ENCODE peak calls at places on chromosomes 13 and 19, in ten cellular contexts. One of them, this sample, is unnamed. For H3K4me1, the result is how much of the 10 kb centered on the place peaks cover.

GRCh38 chr19:3464797-3465235 is 15.5 kb downstream of the SMIM24 start:
- DNase-seq in left ventricle myocardium inferior: no peak
- DNase-seq in tibial nerve: no peak
- DNase-seq in pancreas: no peak
- DNase-seq in aorta: peak
- DNase-seq in body of pancreas: no peak
- DNase-seq in psoas muscle: no peak
- DNase-seq in CD8-positive, alpha-beta T cell: no peak
- DNase-seq in naive thymus-derived CD4-positive, alpha-beta T cell: no peak
- DNase-seq in uterus: peak
- DNase-seq in this sample: no peak

GRCh38 chr13:112428704-112429103 is 52.5 kb downstream of the SPACA7 start:
- DNase-seq in left ventricle myocardium inferior: no peak
- DNase-seq in tibial nerve: no peak
- DNase-seq in pancreas: no peak
- DNase-seq in aorta: no peak
- DNase-seq in body of pancreas: no peak
- DNase-seq in psoas muscle: no peak
- DNase-seq in CD8-positive, alpha-beta T cell: no peak
- DNase-seq in naive thymus-derived CD4-positive, alpha-beta T cell: no peak
- DNase-seq in uterus: no peak
- DNase-seq in this sample: no peak

GRCh38 chr13:39943711-39944110 is 288.2 kb downstream of the COG6 start:
- DNase-seq in left ventricle myocardium inferior: no peak
- DNase-seq in tibial nerve: no peak
- DNase-seq in pancreas: no peak
- DNase-seq in aorta: no peak
- DNase-seq in body of pancreas: no peak
- DNase-seq in psoas muscle: no peak
- DNase-seq in CD8-positive, alpha-beta T cell: no peak
- DNase-seq in naive thymus-derived CD4-positive, alpha-beta T cell: no peak
- DNase-seq in uterus: no peak
- DNase-seq in this sample: no peak

GRCh38 chr13:113152894-113153809 is 5.3 kb upstream of the PROZ start:
- DNase-seq in left ventricle myocardium inferior: peak
- DNase-seq in tibial nerve: peak
- DNase-seq in pancreas: peak
- DNase-seq in aorta: no peak
- DNase-seq in body of pancreas: peak
- DNase-seq in psoas muscle: peak
- DNase-seq in CD8-positive, alpha-beta T cell: no peak
- DNase-seq in naive thymus-derived CD4-positive, alpha-beta T cell: no peak
- DNase-seq in uterus: peak
- DNase-seq in this sample: peak

GRCh38 chr13:35470671-35471465 is 5.6 kb downstream of the MAB21L1 start:
- DNase-seq in left ventricle myocardium inferior: peak
- DNase-seq in tibial nerve: peak
- DNase-seq in pancreas: peak
- DNase-seq in aorta: peak
- DNase-seq in body of pancreas: no peak
- DNase-seq in psoas muscle: peak
- DNase-seq in CD8-positive, alpha-beta T cell: no peak
- DNase-seq in naive thymus-derived CD4-positive, alpha-beta T cell: no peak
- DNase-seq in uterus: peak
- DNase-seq in this sample: peak

GRCh38 chr13:67966065-67966464 is 735.9 kb upstream of the PCDH9 start:
- DNase-seq in left ventricle myocardium inferior: no peak
- DNase-seq in tibial nerve: no peak
- DNase-seq in pancreas: no peak
- DNase-seq in aorta: no peak
- DNase-seq in body of pancreas: no peak
- DNase-seq in psoas muscle: no peak
- DNase-seq in CD8-positive, alpha-beta T cell: no peak
- DNase-seq in naive thymus-derived CD4-positive, alpha-beta T cell: no peak
- DNase-seq in uterus: no peak
- DNase-seq in this sample: no peak

GRCh38 chr19:50639121-50640112 is at the start of gene SYT3:
- DNase-seq in left ventricle myocardium inferior: peak
- DNase-seq in tibial nerve: no peak
- DNase-seq in pancreas: peak
- DNase-seq in aorta: peak
- DNase-seq in body of pancreas: peak
- DNase-seq in psoas muscle: no peak
- DNase-seq in CD8-positive, alpha-beta T cell: no peak
- DNase-seq in naive thymus-derived CD4-positive, alpha-beta T cell: peak
- DNase-seq in uterus: no peak
- DNase-seq in this sample: peak

GRCh38 chr19:4120531-4120930 is 3.4 kb downstream of the MAP2K2 start:
- DNase-seq in left ventricle myocardium inferior: no peak
- DNase-seq in tibial nerve: no peak
- DNase-seq in pancreas: no peak
- DNase-seq in aorta: no peak
- DNase-seq in body of pancreas: no peak
- DNase-seq in psoas muscle: no peak
- DNase-seq in CD8-positive, alpha-beta T cell: no peak
- DNase-seq in naive thymus-derived CD4-positive, alpha-beta T cell: no peak
- DNase-seq in uterus: no peak
- DNase-seq in this sample: no peak

GRCh38 chr19:51702103-51702753 is 9.1 kb downstream of the SPACA6 start:
- DNase-seq in left ventricle myocardium inferior: peak
- DNase-seq in tibial nerve: peak
- DNase-seq in pancreas: peak
- DNase-seq in aorta: peak
- DNase-seq in body of pancreas: peak
- DNase-seq in psoas muscle: peak
- DNase-seq in CD8-positive, alpha-beta T cell: peak
- DNase-seq in naive thymus-derived CD4-positive, alpha-beta T cell: peak
- DNase-seq in uterus: peak
- DNase-seq in this sample: peak
- H3K27ac ChIP-seq in left ventricle myocardium inferior: peak
- H3K27ac ChIP-seq in tibial nerve: peak
- H3K27ac ChIP-seq in pancreas: peak
- H3K27ac ChIP-seq in aorta: peak
- H3K27ac ChIP-seq in body of pancreas: peak
- H3K27ac ChIP-seq in psoas muscle: no peak
- H3K27ac ChIP-seq in CD8-positive, alpha-beta T cell: no peak
- H3K27ac ChIP-seq in naive thymus-derived CD4-positive, alpha-beta T cell: no peak
- H3K27ac ChIP-seq in uterus: peak
- H3K27ac ChIP-seq in this sample: peak

GRCh38 chr19:16378291-16378889 is 53.8 kb downstream of the KLF2 start:
- DNase-seq in left ventricle myocardium inferior: no peak
- DNase-seq in tibial nerve: no peak
- DNase-seq in pancreas: no peak
- DNase-seq in aorta: peak
- DNase-seq in body of pancreas: peak
- DNase-seq in psoas muscle: peak
- DNase-seq in CD8-positive, alpha-beta T cell: no peak
- DNase-seq in naive thymus-derived CD4-positive, alpha-beta T cell: no peak
- DNase-seq in uterus: no peak
- DNase-seq in this sample: no peak
- H3K4me1 ChIP-seq in left ventricle myocardium inferior: half or more
- H3K4me1 ChIP-seq in tibial nerve: under half
- H3K4me1 ChIP-seq in pancreas: under half
- H3K4me1 ChIP-seq in aorta: under half
- H3K4me1 ChIP-seq in body of pancreas: under half
- H3K4me1 ChIP-seq in psoas muscle: under half
- H3K4me1 ChIP-seq in CD8-positive, alpha-beta T cell: half or more
- H3K4me1 ChIP-seq in naive thymus-derived CD4-positive, alpha-beta T cell: half or more
- H3K4me1 ChIP-seq in uterus: under half
- H3K4me1 ChIP-seq in this sample: under half

GRCh38 chr19:49490287-49491029 is 3.0 kb downstream of the RPL13A start:
- DNase-seq in left ventricle myocardium inferior: no peak
- DNase-seq in tibial nerve: no peak
- DNase-seq in pancreas: no peak
- DNase-seq in aorta: no peak
- DNase-seq in body of pancreas: no peak
- DNase-seq in psoas muscle: no peak
- DNase-seq in CD8-positive, alpha-beta T cell: no peak
- DNase-seq in naive thymus-derived CD4-positive, alpha-beta T cell: no peak
- DNase-seq in uterus: no peak
- DNase-seq in this sample: no peak
- H3K27ac ChIP-seq in left ventricle myocardium inferior: peak
- H3K27ac ChIP-seq in tibial nerve: peak
- H3K27ac ChIP-seq in pancreas: no peak
- H3K27ac ChIP-seq in aorta: no peak
- H3K27ac ChIP-seq in body of pancreas: no peak
- H3K27ac ChIP-seq in psoas muscle: peak
- H3K27ac ChIP-seq in CD8-positive, alpha-beta T cell: no peak
- H3K27ac ChIP-seq in naive thymus-derived CD4-positive, alpha-beta T cell: peak
- H3K27ac ChIP-seq in uterus: peak
- H3K27ac ChIP-seq in this sample: no peak

GRCh38 chr19:54532528-54532927 is 29.9 kb downstream of the LAIR2 start:
- DNase-seq in left ventricle myocardium inferior: no peak
- DNase-seq in tibial nerve: no peak
- DNase-seq in pancreas: no peak
- DNase-seq in aorta: no peak
- DNase-seq in body of pancreas: no peak
- DNase-seq in psoas muscle: no peak
- DNase-seq in CD8-positive, alpha-beta T cell: peak
- DNase-seq in naive thymus-derived CD4-positive, alpha-beta T cell: no peak
- DNase-seq in uterus: no peak
- DNase-seq in this sample: no peak
- H3K4me1 ChIP-seq in left ventricle myocardium inferior: under half
- H3K4me1 ChIP-seq in tibial nerve: under half
- H3K4me1 ChIP-seq in pancreas: under half
- H3K4me1 ChIP-seq in aorta: under half
- H3K4me1 ChIP-seq in body of pancreas: under half
- H3K4me1 ChIP-seq in psoas muscle: under half
- H3K4me1 ChIP-seq in CD8-positive, alpha-beta T cell: under half
- H3K4me1 ChIP-seq in naive thymus-derived CD4-positive, alpha-beta T cell: under half
- H3K4me1 ChIP-seq in uterus: under half
- H3K4me1 ChIP-seq in this sample: under half

DNA sequence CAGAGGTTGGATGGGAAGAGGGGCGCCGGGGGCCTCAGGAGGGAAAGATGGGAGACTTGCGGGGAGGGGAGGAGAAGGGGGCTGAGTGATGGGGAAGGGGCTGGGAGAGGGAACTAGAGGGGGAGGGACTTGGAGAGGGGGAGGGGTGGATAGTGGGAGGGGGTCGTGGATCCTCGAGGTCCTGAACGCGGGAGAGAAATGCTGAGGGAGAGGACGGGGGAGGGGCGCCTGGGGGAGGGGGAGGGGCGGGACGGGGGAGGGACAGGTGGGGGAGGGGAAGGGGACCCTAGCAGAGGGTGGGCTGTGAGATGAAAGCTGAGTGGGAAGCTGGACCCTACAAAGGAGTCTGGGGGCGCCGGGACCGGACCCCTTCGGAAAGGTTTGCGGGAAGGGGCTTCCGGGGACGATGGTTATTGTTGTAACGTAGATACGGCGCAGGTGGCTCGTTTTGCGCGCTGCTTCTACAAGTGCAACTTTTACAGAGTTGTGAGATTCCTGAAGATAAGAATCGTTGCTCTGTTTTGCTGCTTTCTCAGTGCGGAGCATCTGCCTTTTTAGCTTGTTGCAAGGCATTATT is 417 bp downstream of the ZNF444 start:
- DNase-seq in left ventricle myocardium inferior: no peak
- DNase-seq in tibial nerve: no peak
- DNase-seq in pancreas: peak
- DNase-seq in aorta: no peak
- DNase-seq in body of pancreas: peak
- DNase-seq in psoas muscle: no peak
- DNase-seq in CD8-positive, alpha-beta T cell: no peak
- DNase-seq in naive thymus-derived CD4-positive, alpha-beta T cell: peak
- DNase-seq in uterus: no peak
- DNase-seq in this sample: no peak
- H3K27ac ChIP-seq in left ventricle myocardium inferior: peak
- H3K27ac ChIP-seq in tibial nerve: peak
- H3K27ac ChIP-seq in pancreas: peak
- H3K27ac ChIP-seq in aorta: no peak
- H3K27ac ChIP-seq in body of pancreas: peak
- H3K27ac ChIP-seq in psoas muscle: peak
- H3K27ac ChIP-seq in CD8-positive, alpha-beta T cell: peak
- H3K27ac ChIP-seq in naive thymus-derived CD4-positive, alpha-beta T cell: peak
- H3K27ac ChIP-seq in uterus: peak
- H3K27ac ChIP-seq in this sample: peak

GRCh38 chr19:33267706-33268105 is 34.6 kb downstream of the CEBPA start:
- DNase-seq in left ventricle myocardium inferior: no peak
- DNase-seq in tibial nerve: no peak
- DNase-seq in pancreas: no peak
- DNase-seq in aorta: no peak
- DNase-seq in body of pancreas: no peak
- DNase-seq in psoas muscle: no peak
- DNase-seq in CD8-positive, alpha-beta T cell: no peak
- DNase-seq in naive thymus-derived CD4-positive, alpha-beta T cell: no peak
- DNase-seq in uterus: no peak
- DNase-seq in this sample: no peak

GRCh38 chr19:33261511-33262192 is 36.0 kb upstream of the SLC7A10 start:
- DNase-seq in left ventricle myocardium inferior: no peak
- DNase-seq in tibial nerve: no peak
- DNase-seq in pancreas: no peak
- DNase-seq in aorta: no peak
- DNase-seq in body of pancreas: no peak
- DNase-seq in psoas muscle: no peak
- DNase-seq in CD8-positive, alpha-beta T cell: no peak
- DNase-seq in naive thymus-derived CD4-positive, alpha-beta T cell: no peak
- DNase-seq in uterus: no peak
- DNase-seq in this sample: peak

GRCh38 chr19:33263325-33264023 is 37.8 kb upstream of the SLC7A10 start:
- DNase-seq in left ventricle myocardium inferior: no peak
- DNase-seq in tibial nerve: no peak
- DNase-seq in pancreas: no peak
- DNase-seq in aorta: no peak
- DNase-seq in body of pancreas: no peak
- DNase-seq in psoas muscle: no peak
- DNase-seq in CD8-positive, alpha-beta T cell: no peak
- DNase-seq in naive thymus-derived CD4-positive, alpha-beta T cell: no peak
- DNase-seq in uterus: no peak
- DNase-seq in this sample: no peak

GRCh38 chr19:33266971-33267484 is 35.3 kb downstream of the CEBPA start:
- DNase-seq in left ventricle myocardium inferior: no peak
- DNase-seq in tibial nerve: no peak
- DNase-seq in pancreas: no peak
- DNase-seq in aorta: no peak
- DNase-seq in body of pancreas: no peak
- DNase-seq in psoas muscle: no peak
- DNase-seq in CD8-positive, alpha-beta T cell: no peak
- DNase-seq in naive thymus-derived CD4-positive, alpha-beta T cell: no peak
- DNase-seq in uterus: no peak
- DNase-seq in this sample: no peak

GRCh38 chr19:33264881-33265445 is 37.4 kb downstream of the CEBPA start:
- DNase-seq in left ventricle myocardium inferior: no peak
- DNase-seq in tibial nerve: no peak
- DNase-seq in pancreas: no peak
- DNase-seq in aorta: no peak
- DNase-seq in body of pancreas: no peak
- DNase-seq in psoas muscle: no peak
- DNase-seq in CD8-positive, alpha-beta T cell: no peak
- DNase-seq in naive thymus-derived CD4-positive, alpha-beta T cell: no peak
- DNase-seq in uterus: no peak
- DNase-seq in this sample: peak
- H3K4me1 ChIP-seq in left ventricle myocardium inferior: under half
- H3K4me1 ChIP-seq in tibial nerve: under half
- H3K4me1 ChIP-seq in pancreas: under half
- H3K4me1 ChIP-seq in aorta: under half
- H3K4me1 ChIP-seq in body of pancreas: under half
- H3K4me1 ChIP-seq in psoas muscle: under half
- H3K4me1 ChIP-seq in CD8-positive, alpha-beta T cell: under half
- H3K4me1 ChIP-seq in naive thymus-derived CD4-positive, alpha-beta T cell: under half
- H3K4me1 ChIP-seq in uterus: under half
- H3K4me1 ChIP-seq in this sample: under half

This sample was measured in upper lobe of left lung.